ENCODE peak calls at places on chromosomes 2 and 18, in ten cellular contexts. F is cardiac muscle cell; E is sigmoid colon; Y is kidney; A is CD4-positive, alpha-beta T cell; Z is endothelial cell; V is astrocyte; W is colonic mucosa; G is CD8-positive, alpha-beta T cell; T is nephron progenitor cell. B is an unnamed sample.

GRCh38 chr2:2505604-2506003 is 174.5 kb upstream of the MYT1L start:
- DNase-seq in F (no peak), E (no peak), W (no peak), Y (no peak), T (no peak), V (no peak), A (no peak), G (no peak), Z (no peak), B (no peak)

GRCh38 chr2:104620840-104621239 is 233.1 kb upstream of the POU3F3 start:
- DNase-seq in Z (no peak), V (no peak), T (no peak), Y (no peak), W (no peak), G (no peak), F (no peak), A (no peak), E (no peak), B (no peak)

GRCh38 chr2:90069290-90069894 is 1377.9 kb downstream of the RPIA start:
- DNase-seq in T (peak), W (peak), F (peak), E (no peak), G (no peak), Z (peak), V (no peak), Y (peak), A (no peak), B (no peak)

GRCh38 chr2:123043458-123043857 is 981.6 kb upstream of the CNTNAP5 start:
- DNase-seq in E (no peak), Y (no peak), F (no peak), Z (no peak), A (no peak), T (no peak), V (no peak), G (no peak), W (no peak), B (no peak)

GRCh38 chr2:120845281-120845680 is 109.6 kb downstream of the GLI2 start:
- DNase-seq in Z (no peak), E (peak), Y (peak), F (no peak), T (no peak), V (no peak), W (peak), G (no peak), A (no peak), B (no peak)

GRCh38 chr2:55875434-55876135 is 48.0 kb downstream of the EFEMP1 start:
- DNase-seq in Z (no peak), G (no peak), W (no peak), E (no peak), Y (no peak), A (no peak), V (peak), F (no peak), T (no peak), B (no peak)

GRCh38 chr2:131641414-131642206 is 113.9 kb downstream of the CCDC74A start:
- DNase-seq in A (no peak), Y (no peak), Z (no peak), F (peak), E (no peak), W (no peak), T (no peak), G (no peak), V (peak), B (no peak)

GRCh38 chr2:31446848-31447247 is 32.3 kb upstream of the XDH start:
- DNase-seq in Z (no peak), E (no peak), W (no peak), G (no peak), F (no peak), V (peak), Y (no peak), T (no peak), A (no peak), B (no peak)

GRCh38 chr2:52805901-52806410 is 961.6 kb upstream of the CHAC2 start:
- DNase-seq in T (no peak), W (no peak), Z (no peak), E (no peak), F (no peak), Y (no peak), A (no peak), G (no peak), V (peak), B (no peak)

GRCh38 chr2:73971722-73972121 is 13.0 kb upstream of the TET3 start:
- DNase-seq in Z (no peak), E (no peak), G (no peak), T (no peak), Y (no peak), F (no peak), W (no peak), A (no peak), V (no peak), B (no peak)

GRCh38 chr2:39264733-39265132 is 21.0 kb upstream of the CDKL4 start:
- DNase-seq in Z (no peak), A (no peak), Y (no peak), F (no peak), E (no peak), V (no peak), G (no peak), W (no peak), T (no peak), B (no peak)

GRCh38 chr2:225462945-225463344 is 63.4 kb downstream of the NYAP2 start:
- DNase-seq in E (no peak), V (no peak), W (no peak), A (no peak), Y (no peak), T (no peak), F (no peak), Z (no peak), G (no peak), B (no peak)

GRCh38 chr18:56637897-56638231 is 528 bp downstream of the TXNL1 start:
- DNase-seq in G (no peak), Z (peak), A (peak), Y (no peak), T (no peak), V (no peak), W (no peak), F (peak), E (no peak), B (no peak)

GRCh38 chr2:12819721-12820120 is 103.0 kb downstream of the TRIB2 start:
- DNase-seq in E (no peak), Y (no peak), T (no peak), W (no peak), Z (no peak), G (no peak), A (no peak), F (no peak), V (peak), B (peak)

GRCh38 chr18:23859466-23860352 is 154.8 kb upstream of the TTC39C start:
- DNase-seq in Y (no peak), T (no peak), V (no peak), F (no peak), A (no peak), Z (no peak), E (no peak), G (no peak), W (no peak), B (no peak)

GRCh38 chr18:37006742-37007141 is 177.8 kb downstream of the KIAA1328 start:
- DNase-seq in A (no peak), Z (no peak), G (no peak), F (no peak), W (no peak), E (no peak), V (no peak), T (no peak), Y (no peak), B (no peak)

GRCh38 chr2:50111067-50111466 is 920.9 kb downstream of the NRXN1 start:
- DNase-seq in V (no peak), Y (peak), Z (no peak), E (no peak), W (no peak), A (no peak), T (no peak), F (peak), G (no peak), B (no peak)

GRCh38 chr2:95043300-95043786 is 17.8 kb downstream of the MAL start:
- DNase-seq in T (no peak), V (peak), Y (peak), A (no peak), F (peak), W (peak), E (peak), Z (no peak), G (no peak), B (peak)

GRCh38 chr2:185130685-185131084 is 532.4 kb downstream of the ZNF804A start:
- DNase-seq in Z (no peak), A (no peak), V (no peak), W (no peak), G (no peak), T (no peak), Y (no peak), E (no peak), F (no peak), B (no peak)

GRCh38 chr18:75309564-75309963 is 99.0 kb downstream of the TSHZ1 start:
- DNase-seq in G (no peak), Z (no peak), V (no peak), E (no peak), A (no peak), F (no peak), Y (no peak), T (no peak), W (no peak), B (peak)

GRCh38 chr2:170771049-170771937 is 1.1 kb downstream of the ERICH2 start:
- DNase-seq in Z (peak), A (peak), V (peak), Y (no peak), G (peak), F (no peak), T (no peak), E (no peak), W (no peak), B (peak)

GRCh38 chr2:164903214-164903613 is 52.1 kb downstream of the SLC38A11 start:
- DNase-seq in G (no peak), Y (no peak), Z (no peak), V (peak), T (no peak), A (no peak), E (no peak), F (peak), W (no peak), B (peak)

GRCh38 chr2:200373196-200373595 is 66.7 kb downstream of the SPATS2L start:
- DNase-seq in G (no peak), W (no peak), A (no peak), Y (no peak), E (no peak), T (no peak), F (no peak), V (no peak), Z (no peak), B (no peak)

GRCh38 chr18:69402219-69402989 is 1.7 kb downstream of the DOK6 start:
- DNase-seq in G (no peak), Z (peak), F (peak), V (no peak), T (peak), Y (no peak), E (peak), W (no peak), A (no peak), B (no peak)

GRCh38 chr2:86414996-86415395 is 26.2 kb upstream of the KDM3A start:
- DNase-seq in F (no peak), T (peak), V (no peak), W (no peak), G (no peak), Y (no peak), A (no peak), Z (no peak), E (no peak), B (no peak)

GRCh38 chr2:85723707-85724360 is 29.7 kb downstream of the GNLY start:
- DNase-seq in Z (no peak), A (no peak), W (no peak), E (no peak), Y (no peak), G (no peak), V (no peak), T (no peak), F (no peak), B (peak)

GRCh38 chr2:179812501-179812900 is 48.9 kb downstream of the ZNF385B start:
- DNase-seq in Z (no peak), A (no peak), E (no peak), Y (no peak), G (no peak), F (no peak), W (no peak), T (no peak), V (peak), B (no peak)

GRCh38 chr2:109670556-109671411 is 56.6 kb downstream of the SOWAHC start:
- DNase-seq in A (no peak), V (no peak), G (no peak), Y (no peak), E (peak), T (no peak), W (no peak), F (no peak), Z (no peak), B (no peak)

GRCh38 chr2:233422649-233423435 is 68.5 kb downstream of the DGKD start:
- DNase-seq in Y (no peak), T (no peak), V (no peak), F (no peak), G (no peak), W (peak), Z (no peak), E (no peak), A (no peak), B (no peak)
- TF ChIP-seq CTCF in Y (no peak), T (no peak), V (no peak), F (no peak), G (no peak), W (no peak), Z (no peak), E (no peak), A (no peak), B (no peak)

DNA sequence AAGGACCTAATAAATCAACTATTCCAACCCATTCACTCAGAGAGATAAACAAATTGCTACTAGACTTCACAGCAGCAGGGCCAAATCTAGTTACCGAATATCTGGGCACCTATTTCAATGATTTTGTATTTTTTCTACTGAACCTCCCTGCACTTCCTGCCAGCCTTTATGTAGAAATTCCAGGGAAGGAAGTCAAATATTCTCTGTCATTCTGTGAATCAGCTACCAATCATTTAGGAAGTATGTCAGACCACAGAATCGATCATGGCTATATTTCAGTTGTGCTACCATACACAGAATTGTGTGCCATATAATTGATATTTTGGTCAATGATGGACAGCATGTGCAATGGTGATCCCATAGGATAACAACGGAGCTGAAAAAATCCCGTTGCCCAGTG is 109.6 kb upstream of the SPOPL start:
- DNase-seq in W (no peak), E (no peak), V (peak), T (no peak), Y (no peak), G (no peak), F (no peak), A (no peak), Z (no peak), B (no peak)
- TF ChIP-seq CTCF in W (no peak), E (no peak), V (no peak), T (no peak), Y (no peak), G (no peak), F (no peak), A (no peak), Z (no peak), B (no peak)

GRCh38 chr2:231640646-231641111 is 48.0 kb downstream of the TEX44 start:
- DNase-seq in V (no peak), W (peak), A (no peak), Z (no peak), T (no peak), G (no peak), F (no peak), Y (peak), E (peak), B (peak)
- TF ChIP-seq CTCF in V (no peak), W (no peak), A (no peak), Z (no peak), T (no peak), G (no peak), F (no peak), Y (no peak), E (no peak), B (no peak)

GRCh38 chr2:67213677-67214402 is 183.3 kb upstream of the ETAA1 start:
- DNase-seq in A (no peak), W (no peak), F (no peak), T (no peak), V (no peak), Z (no peak), Y (no peak), G (no peak), E (no peak), B (no peak)

GRCh38 chr2:67213270-67213670 is 183.9 kb upstream of the ETAA1 start:
- DNase-seq in T (peak), A (no peak), V (no peak), W (no peak), E (peak), F (no peak), Z (no peak), Y (no peak), G (no peak), B (no peak)

GRCh38 chr2:67214585-67215184 is 182.4 kb upstream of the ETAA1 start:
- DNase-seq in W (no peak), G (no peak), F (no peak), Y (no peak), T (no peak), Z (no peak), A (no peak), E (no peak), V (no peak), B (no peak)

GRCh38 chr2:67209107-67209506 is 188.0 kb upstream of the ETAA1 start:
- DNase-seq in V (no peak), E (no peak), W (no peak), Y (no peak), T (no peak), Z (no peak), F (no peak), A (no peak), G (no peak), B (no peak)

GRCh38 chr2:67210430-67210829 is 186.7 kb upstream of the ETAA1 start:
- DNase-seq in V (no peak), E (no peak), Z (no peak), G (no peak), Y (no peak), A (no peak), F (no peak), T (no peak), W (no peak), B (no peak)
- TF ChIP-seq CTCF in V (peak), E (no peak), Z (peak), G (no peak), Y (no peak), A (no peak), F (no peak), T (peak), W (no peak), B (no peak)

DNA sequence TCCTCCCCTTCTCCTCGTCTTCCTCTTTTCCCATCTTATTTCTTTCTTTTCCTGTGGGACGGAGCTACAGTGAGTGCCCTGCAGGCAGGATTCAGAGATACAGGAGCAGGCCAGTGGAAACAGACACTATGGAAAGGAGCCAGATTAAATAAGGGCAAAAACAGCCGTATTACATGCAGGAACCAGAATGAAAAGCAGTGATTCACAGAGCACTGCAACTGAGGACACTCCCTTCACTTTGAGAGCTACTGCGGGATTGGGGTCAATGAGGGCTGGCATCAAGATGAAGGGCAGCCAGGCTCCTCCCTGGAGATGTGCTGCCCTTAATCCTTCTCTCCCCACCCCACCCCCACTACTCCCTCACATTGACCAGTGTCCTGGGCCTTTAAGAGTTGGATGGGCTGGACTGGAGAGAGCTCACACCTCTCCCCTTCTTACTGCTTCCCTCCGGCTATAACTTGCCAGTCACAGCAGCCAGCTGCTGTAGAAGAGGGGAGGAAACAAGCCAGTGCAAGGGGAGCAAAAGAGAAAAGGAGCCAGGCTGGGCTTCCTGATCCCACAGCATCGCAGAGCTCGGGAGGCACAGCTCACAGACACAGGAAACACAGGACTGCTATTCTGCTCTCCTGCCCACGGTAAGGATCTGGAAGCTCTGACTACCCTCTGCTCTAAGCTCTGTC is at the start of gene PLCD4:
- DNase-seq in A (no peak), V (peak), Y (no peak), E (peak), T (peak), W (peak), G (no peak), Z (peak), F (peak), B (peak)
- TF ChIP-seq CTCF in A (no peak), V (no peak), Y (no peak), E (peak), T (no peak), W (no peak), G (no peak), Z (no peak), F (no peak), B (peak)

GRCh38 chr2:68359889-68360288 is 5.2 kb upstream of the PLEK start:
- DNase-seq in V (no peak), E (no peak), F (no peak), G (no peak), A (no peak), Y (no peak), T (no peak), W (no peak), Z (no peak), B (no peak)
- TF ChIP-seq CTCF in V (no peak), E (no peak), F (peak), G (peak), A (no peak), Y (no peak), T (no peak), W (no peak), Z (peak), B (peak)

DNA sequence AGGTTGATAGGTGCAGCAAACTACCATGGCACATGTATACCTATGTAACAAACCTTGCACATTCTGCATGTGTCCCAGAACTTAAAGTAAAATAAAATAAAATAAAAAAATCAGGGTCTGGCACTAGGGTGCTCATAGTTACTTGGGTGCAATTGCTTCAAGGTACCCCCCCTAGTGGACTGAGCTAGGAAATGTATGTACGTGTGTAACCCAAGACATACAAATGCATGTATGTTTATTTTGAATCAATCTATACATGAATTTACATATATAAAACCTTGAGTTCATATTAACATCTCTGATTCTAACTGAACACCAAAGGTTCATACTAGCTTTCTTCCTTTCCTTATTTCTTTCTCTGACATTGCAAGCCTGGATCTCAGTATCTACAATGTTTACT is 51.5 kb downstream of the USP37 start:
- DNase-seq in G (no peak), V (no peak), Y (no peak), F (no peak), A (no peak), E (no peak), W (no peak), T (no peak), Z (no peak), B (peak)
- TF ChIP-seq CTCF in G (peak), V (peak), Y (peak), F (peak), A (peak), E (no peak), W (peak), T (no peak), Z (peak), B (peak)

DNA sequence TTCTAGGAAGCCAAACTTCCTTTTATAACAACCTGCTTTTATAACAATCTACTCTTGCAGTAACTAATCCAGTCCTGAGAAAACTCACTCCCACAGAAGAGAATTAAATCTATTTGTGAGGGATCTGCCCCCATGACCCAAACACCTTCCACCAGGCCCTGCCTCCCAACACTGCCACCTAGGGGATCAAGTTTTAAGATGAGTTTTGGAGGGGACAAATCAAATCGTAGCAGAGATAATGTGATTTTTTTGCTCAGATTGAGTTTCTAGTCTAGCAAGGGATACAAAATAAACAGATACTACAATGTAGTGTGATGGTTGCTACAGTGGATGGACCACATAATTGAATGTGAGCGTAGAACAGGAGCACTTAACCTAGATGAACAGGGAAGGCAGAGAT is 52.2 kb downstream of the NCOA1 start:
- DNase-seq in T (no peak), A (no peak), V (no peak), W (peak), G (no peak), E (no peak), F (no peak), Y (no peak), Z (peak), B (no peak)
- TF ChIP-seq CTCF in T (no peak), A (no peak), V (peak), W (no peak), G (no peak), E (no peak), F (peak), Y (no peak), Z (peak), B (peak)

GRCh38 chr18:53153281-53153680 is 813.3 kb downstream of the DCC start:
- DNase-seq in A (no peak), W (no peak), F (peak), V (no peak), T (peak), E (no peak), Z (peak), G (no peak), Y (no peak), B (no peak)
- TF ChIP-seq CTCF in A (no peak), W (no peak), F (peak), V (peak), T (peak), E (no peak), Z (peak), G (no peak), Y (no peak), B (no peak)